ENCODE peak calls at places on chromosome 11, in six cellular contexts. U is stimulated activated CD4-positive, alpha-beta T cell treated with anti-CD3 and anti-CD28 coated beads, Interleukin-4, amount 100 ng/mL, for 24 hours; L is stimulated activated CD8-positive, alpha-beta memory T cell treated with anti-CD3 and anti-CD28 coated beads, Interleukin-4, amount 100 ng/mL, for 4 hours; B is uterus; Z is ascending aorta; O is Daoy. A is an unnamed sample.

GRCh38 chr11:73372371-73372993 is 3.7 kb upstream of the RELT start:
- DNase-seq in U (no peak), L (no peak), B (no peak), Z (no peak), O (peak; percentile 42), A (peak; percentile 66)

GRCh38 chr11:45850446-45850845 is 3.2 kb downstream of the CRY2 start:
- DNase-seq in U (no peak), L (no peak), B (no peak), Z (no peak), O (no peak), A (no peak)

GRCh38 chr11:61899146-61899841 is 7.9 kb upstream of the FADS3 start:
- DNase-seq in U (peak; percentile 93), L (peak; percentile 87), B (peak; percentile 86), Z (no peak), O (peak; percentile 84), A (peak; percentile 95)

GRCh38 chr11:40281055-40281580 is 1178.3 kb downstream of the LRRC4C start:
- DNase-seq in U (no peak), L (no peak), B (no peak), Z (no peak), O (no peak), A (no peak)

GRCh38 chr11:14022821-14023220 is 60.3 kb downstream of the SPON1 start:
- DNase-seq in U (no peak), L (no peak), B (no peak), Z (no peak), O (no peak), A (no peak)

GRCh38 chr11:70207531-70208131 is 4.5 kb downstream of the FADD start:
- DNase-seq in U (no peak), L (no peak), B (no peak), Z (no peak), O (no peak), A (no peak)

GRCh38 chr11:69704508-69705245 is 855 bp upstream of the FGF19 start:
- DNase-seq in U (no peak), L (no peak), B (no peak), Z (no peak), O (peak; percentile 55), A (peak; percentile 29)

GRCh38 chr11:93591247-93591898 is 48.2 kb upstream of the SMCO4 start:
- DNase-seq in U (no peak), L (no peak), B (no peak), Z (no peak), O (peak; percentile 82), A (peak; percentile 40)

GRCh38 chr11:10474551-10474950 is 19.5 kb downstream of the AMPD3 start:
- DNase-seq in U (no peak), L (no peak), B (peak; percentile 6), Z (no peak), O (no peak), A (no peak)

GRCh38 chr11:15472405-15472799 is 357.7 kb downstream of the INSC start:
- DNase-seq in U (no peak), L (no peak), B (no peak), Z (no peak), O (no peak), A (no peak)

GRCh38 chr11:31110825-31111224 is 258.7 kb downstream of the DCDC1 start:
- DNase-seq in U (no peak), L (no peak), B (no peak), Z (no peak), O (no peak), A (no peak)

GRCh38 chr11:62855571-62856332 is 16.4 kb upstream of the WDR74 start:
- DNase-seq in U (peak; percentile 98), L (peak; percentile 95), B (peak; percentile 97), Z (peak; percentile 87), O (peak; percentile 100), A (peak; percentile 99)

GRCh38 chr11:13126430-13126829 is 117.3 kb downstream of the RASSF10 start:
- DNase-seq in U (no peak), L (no peak), B (no peak), Z (no peak), O (peak; percentile 96), A (no peak)

GRCh38 chr11:19670030-19670761 is 42.4 kb upstream of the NAV2 start:
- DNase-seq in U (no peak), L (no peak), B (no peak), Z (no peak), O (peak; percentile 57), A (no peak)

GRCh38 chr11:10930961-10931760 is 73.3 kb upstream of the ZBED5 start:
- DNase-seq in U (peak; percentile 28), L (peak; percentile 9), B (peak; percentile 86), Z (peak; percentile 25), O (peak; percentile 76), A (peak; percentile 71)

GRCh38 chr11:108958446-108959123 is 293.7 kb downstream of the DDX10 start:
- DNase-seq in U (no peak), L (no peak), B (no peak), Z (no peak), O (peak; percentile 57), A (no peak)

GRCh38 chr11:45646275-45646970 is 19.0 kb downstream of the CHST1 start:
- DNase-seq in U (no peak), L (no peak), B (no peak), Z (no peak), O (no peak), A (no peak)

GRCh38 chr11:126522152-126522551 is 166.7 kb downstream of the ST3GAL4 start:
- DNase-seq in U (no peak), L (no peak), B (no peak), Z (no peak), O (no peak), A (no peak)

GRCh38 chr11:64072871-64073270 is 37.1 kb downstream of the FLRT1 start:
- DNase-seq in U (no peak), L (no peak), B (no peak), Z (no peak), O (no peak), A (no peak)

GRCh38 chr11:27470166-27470565 is 2.4 kb downstream of the LGR4 start:
- DNase-seq in U (no peak), L (no peak), B (no peak), Z (no peak), O (no peak), A (no peak)

GRCh38 chr11:131498631-131499053 is 128.2 kb downstream of the NTM start:
- DNase-seq in U (no peak), L (no peak), B (no peak), Z (no peak), O (no peak), A (no peak)

GRCh38 chr11:112632866-112633505 is 328.2 kb upstream of the NCAM1 start:
- DNase-seq in U (no peak), L (no peak), B (no peak), Z (no peak), O (no peak), A (no peak)

A was measured in KBM-7.